ENCODE peak calls at places on chromosomes 13 and 19, in ten cellular contexts. Q is HL-60; J is GM03348; O is HT1080; X is stimulated activated CD8-positive, alpha-beta memory T cell treated with anti-CD3 and anti-CD28 coated beads, Interleukin-7, amount 100 ng/mL, for 1 hour; P is activated CD4-positive, alpha-beta T cell treated with anti-CD3 and anti-CD28 coated beads, Interleukin-2, amount 50 U/mL, for 24 hours; R is HAP-1; M is iris pigment epithelial cell; C is cardiac fibroblast; K is stimulated activated CD4-positive, alpha-beta T cell treated with anti-CD3 and anti-CD28 coated beads, Interleukin-4, amount 100 ng/mL, for 4 hours. H is an unnamed sample.
A peak's percentile ranks its signal among the peaks of the same experiment; 100 is the strongest.

GRCh38 chr19:58317481-58318072 is 9.2 kb upstream of the ZSCAN22 start:
- DNase-seq in C (peak; percentile 55), J (peak; percentile 46), M (peak; percentile 53), R (peak; percentile 55), O (no peak), K (no peak), Q (no peak), X (no peak), P (no peak), H (peak; percentile 26)

GRCh38 chr19:53132231-53132991 is at the start of gene ZNF415:
- DNase-seq in X (peak; percentile 5), J (peak; percentile 92), M (peak; percentile 62), O (no peak), R (no peak), P (peak; percentile 18), K (peak; percentile 31), Q (no peak), C (peak; percentile 65), H (peak; percentile 2)

GRCh38 chr13:71290963-71291937 is 575.8 kb downstream of the DACH1 start:
- DNase-seq in C (peak; percentile 3), Q (peak; percentile 67), X (no peak), M (peak; percentile 36), K (peak; percentile 54), P (peak; percentile 38), O (peak; percentile 75), J (peak; percentile 2), R (peak; percentile 20), H (no peak)

GRCh38 chr19:40603071-40603718 is 2.0 kb downstream of the LTBP4 start:
- DNase-seq in R (peak; percentile 50), P (no peak), J (no peak), M (no peak), C (peak; percentile 82), Q (no peak), X (no peak), O (no peak), K (no peak), H (no peak)

GRCh38 chr19:3505598-3506383 is at the start of gene FZR1:
- DNase-seq in C (peak; percentile 99), M (peak; percentile 97), Q (peak; percentile 95), R (peak; percentile 99), X (peak; percentile 99), K (peak; percentile 99), O (peak; percentile 97), J (peak; percentile 100), P (peak; percentile 99), H (peak; percentile 94)

GRCh38 chr13:21465710-21466160 is 6.6 kb upstream of the ZDHHC20 start:
- DNase-seq in P (no peak), C (no peak), J (no peak), M (no peak), R (no peak), K (no peak), O (no peak), X (no peak), Q (no peak), H (no peak)

GRCh38 chr13:95676100-95676774 is 702 bp upstream of the DNAJC3 start:
- DNase-seq in M (peak; percentile 63), R (no peak), P (peak; percentile 4), J (peak; percentile 10), X (no peak), K (no peak), O (peak; percentile 55), C (peak; percentile 46), Q (peak; percentile 55), H (no peak)

GRCh38 chr13:42814868-42815267 is 33.5 kb downstream of the FAM216B start:
- DNase-seq in Q (no peak), K (no peak), J (peak; percentile 71), R (no peak), O (peak; percentile 80), X (no peak), C (peak; percentile 77), P (no peak), M (peak; percentile 91), H (peak; percentile 65)

GRCh38 chr13:23107665-23108064 is 73.1 kb upstream of the SGCG start:
- DNase-seq in O (peak; percentile 15), K (no peak), R (no peak), C (no peak), X (no peak), J (no peak), Q (no peak), P (no peak), M (no peak), H (no peak)

H was measured in astrocyte of the cerebellum.